ENCODE peak calls at places on chromosomes 12 and 14, in seven cellular contexts. B, N, L, F, H, Z and R are unnamed samples. For H3K4me1, the result is how much of the 10 kb centered on the place peaks cover.

GRCh38 chr12:121227294-121227693 is 17.4 kb downstream of the P2RX4 start:
- DNase-seq in L (peak), Z (no peak), F (no peak), H (no peak), N (peak), B (no peak), R (peak)

GRCh38 chr12:26471560-26471959 is 276.2 kb downstream of the SSPN start:
- DNase-seq in H (no peak), L (peak), F (no peak), Z (no peak), B (no peak), N (peak), R (no peak)

GRCh38 chr12:5535531-5535930 is 103.6 kb downstream of the NTF3 start:
- DNase-seq in H (no peak), L (no peak), F (no peak), B (no peak), N (no peak), Z (no peak), R (no peak)

GRCh38 chr14:64060648-64061096 is 207.9 kb downstream of the SYNE2 start:
- DNase-seq in Z (no peak), H (peak), B (no peak), N (peak), L (peak), F (no peak), R (peak)

GRCh38 chr12:56645201-56645716 is 525 bp downstream of the ATP5F1B start:
- DNase-seq in H (no peak), L (peak), N (no peak), F (no peak), Z (no peak), B (no peak), R (no peak)

GRCh38 chr12:54622463-54623183 is 12.1 kb downstream of the LACRT start:
- DNase-seq in L (no peak), B (no peak), H (no peak), N (no peak), F (no peak), Z (no peak), R (no peak)

GRCh38 chr14:58663494-58664111 is 25.8 kb downstream of the DACT1 start:
- DNase-seq in N (peak), H (peak), F (no peak), Z (no peak), L (no peak), B (no peak), R (peak)

GRCh38 chr12:46556105-46556559 is 183.6 kb upstream of the SLC38A2 start:
- DNase-seq in H (no peak), N (peak), F (no peak), B (no peak), Z (no peak), L (no peak), R (peak)

GRCh38 chr14:24595046-24595808 is 14.3 kb downstream of the GZMH start:
- DNase-seq in N (peak), Z (no peak), F (no peak), L (no peak), H (no peak), B (no peak), R (peak)

GRCh38 chr14:22388669-22389625 is 200.1 kb downstream of the DAD1 start:
- DNase-seq in B (no peak), H (no peak), F (no peak), N (peak), Z (no peak), L (no peak), R (peak)

GRCh38 chr14:74508292-74508731 is 14.7 kb downstream of the ISCA2 start:
- DNase-seq in N (no peak), Z (peak), F (no peak), B (no peak), L (no peak), H (no peak), R (no peak)

GRCh38 chr12:45409966-45410365 is 194.1 kb downstream of the ANO6 start:
- DNase-seq in F (no peak), L (no peak), N (peak), H (no peak), Z (peak), B (no peak), R (peak)

DNA sequence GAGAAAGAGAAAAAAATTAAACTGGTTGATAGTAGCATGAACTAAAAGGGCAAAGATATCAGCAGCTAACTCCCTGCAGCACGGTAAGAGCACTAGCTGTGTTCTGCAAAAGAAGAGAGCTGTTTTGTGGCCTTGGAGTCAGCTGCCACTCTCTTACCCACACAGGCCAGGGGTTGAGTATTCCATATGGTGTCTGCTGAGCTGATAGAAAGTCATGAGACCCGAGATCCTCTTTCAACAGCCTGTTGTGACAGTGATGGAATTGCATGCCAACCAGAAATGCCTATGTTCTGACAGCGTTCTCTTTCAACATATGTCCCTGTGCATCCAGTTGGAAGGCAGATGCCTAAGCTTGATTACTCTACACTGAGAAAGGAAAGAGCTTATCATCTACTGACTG is 39.9 kb downstream of the TMTC1 start:
- DNase-seq in Z (no peak), F (no peak), B (no peak), H (no peak), L (no peak), N (peak), R (peak)
- H3K4me1 ChIP-seq in Z (under half), F (half or more), B (under half), H (under half), L (under half), N (under half), R (under half)

DNA sequence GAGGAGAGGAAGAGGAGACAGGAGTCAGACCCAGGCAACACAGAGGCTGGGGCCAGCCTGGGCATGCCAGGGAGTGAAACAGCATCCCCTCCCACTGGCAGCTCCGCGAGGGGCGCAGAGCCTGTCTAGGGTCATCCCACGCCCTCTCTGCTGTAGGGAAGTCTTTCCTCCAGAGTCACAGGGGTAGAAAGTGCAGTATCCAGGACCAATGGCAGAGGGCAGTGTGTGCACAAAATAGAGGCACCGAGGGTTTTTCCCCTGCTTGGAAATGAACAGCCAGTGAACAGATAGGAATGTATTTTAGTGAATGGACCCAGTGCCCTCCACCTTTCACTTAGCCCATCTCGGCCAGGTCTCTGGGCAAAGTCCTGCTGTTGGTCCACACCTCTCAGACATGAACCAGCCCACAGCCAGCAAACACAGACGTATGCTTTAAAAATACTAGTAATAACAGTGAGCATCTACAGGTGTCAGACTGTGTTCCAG is 9.4 kb upstream of the KRT74 start:
- DNase-seq in N (peak), L (peak), B (peak), H (peak), F (peak), Z (no peak), R (peak)
- H3K4me1 ChIP-seq in N (half or more), L (under half), B (half or more), H (under half), F (under half), Z (under half), R (under half)

DNA sequence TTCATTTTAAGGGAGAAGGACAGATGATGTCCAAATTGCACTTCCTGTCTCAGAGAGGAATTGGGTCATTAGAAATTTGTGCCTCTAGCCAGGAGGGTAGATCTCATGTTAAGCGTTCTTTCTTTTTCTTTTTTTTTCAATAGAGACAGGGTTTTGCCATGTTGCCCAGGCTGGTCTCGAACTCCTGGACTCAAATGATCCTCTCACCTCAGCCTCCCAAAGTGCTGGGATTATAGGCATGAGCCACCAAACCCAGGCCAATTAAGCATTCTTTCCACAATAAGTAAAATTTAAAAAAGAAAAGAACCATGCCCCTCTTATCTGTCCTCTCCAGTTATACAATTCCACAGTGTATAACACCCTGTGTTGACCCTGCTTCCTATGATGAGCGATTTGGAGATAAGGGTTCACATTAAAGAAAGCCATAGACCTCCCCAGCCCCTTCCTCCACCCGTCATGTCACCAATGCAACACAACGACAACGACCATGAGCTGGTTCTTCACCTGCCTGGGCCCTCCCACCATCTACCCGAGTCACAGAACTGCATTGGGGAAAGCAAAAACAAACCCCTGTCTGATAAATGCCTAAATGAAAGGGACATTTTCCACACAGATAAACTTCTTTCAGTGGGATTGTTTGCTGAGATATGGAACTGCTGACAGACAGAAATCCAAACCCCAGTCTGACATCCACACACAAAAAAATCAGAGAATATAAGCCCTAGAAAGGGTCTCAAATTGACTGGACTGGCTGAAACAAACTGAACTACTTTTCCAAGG is 37.3 kb downstream of the SSH1 start:
- DNase-seq in B (no peak), N (no peak), F (no peak), L (no peak), Z (no peak), H (no peak), R (no peak)
- H3K4me1 ChIP-seq in B (under half), N (under half), F (half or more), L (under half), Z (under half), H (under half), R (under half)

DNA sequence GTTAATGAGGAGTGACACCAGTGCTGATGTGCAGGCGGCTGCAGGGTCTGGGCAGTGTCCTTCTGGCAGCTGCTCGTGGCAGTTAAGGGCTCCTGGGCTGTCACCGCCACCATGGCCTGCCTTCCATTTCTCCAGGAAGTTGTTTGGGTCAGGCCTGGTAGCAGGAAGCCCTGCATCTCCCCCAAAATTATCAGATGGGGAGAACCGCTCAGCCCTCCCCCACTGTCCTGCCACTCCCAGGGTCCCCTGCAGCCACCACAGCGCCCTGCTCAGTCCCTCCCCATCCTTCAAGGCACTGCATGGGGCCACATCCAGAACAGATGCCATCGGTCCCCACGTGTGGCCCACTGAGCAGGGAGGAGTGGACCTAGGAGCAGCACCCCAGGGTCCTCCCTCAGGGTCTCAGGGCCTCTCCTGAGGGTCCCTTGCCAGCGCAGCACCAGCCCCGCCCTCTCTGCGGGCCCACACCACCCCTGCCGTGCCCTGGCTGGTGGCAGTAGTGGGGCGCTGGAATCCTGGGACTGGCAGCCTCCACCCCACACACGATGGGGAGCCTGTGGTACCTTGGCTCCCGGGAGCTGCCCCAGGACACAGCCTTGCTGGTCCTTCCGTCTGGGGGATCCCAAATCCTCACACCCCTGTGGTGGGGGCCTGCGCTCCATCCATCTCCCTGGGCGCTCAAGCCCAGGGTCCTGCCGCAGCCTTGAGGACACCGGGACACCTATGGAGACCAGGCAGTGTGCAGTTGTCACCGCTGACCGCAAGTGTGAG is 10.3 kb upstream of the AMN start:
- DNase-seq in N (no peak), B (no peak), Z (peak), L (no peak), H (no peak), F (no peak), R (no peak)
- H3K4me1 ChIP-seq in N (under half), B (under half), Z (under half), L (under half), H (under half), F (under half), R (under half)

GRCh38 chr14:100433428-100433814 is 110.3 kb downstream of the SLC25A47 start:
- DNase-seq in B (no peak), N (no peak), H (no peak), Z (no peak), L (no peak), F (no peak), R (no peak)
- H3K4me1 ChIP-seq in B (under half), N (under half), H (under half), Z (under half), L (under half), F (under half), R (under half)